ENCODE peak calls at places on chromosome 6, in eight cellular contexts. U is kidney tubule cell, G is globus pallidus, M is dorsolateral prefrontal cortex, V is nucleus accumbens, K is GM12865, I is BJ, A is adipocyte. X is an unnamed sample.

GRCh38 chr6:142846459-142846831 is 98.5 kb downstream of the HIVEP2 start:
- DNase-seq in U (peak), G (no peak), M (no peak), V (no peak), K (peak), I (no peak), A (peak), X (no peak)

GRCh38 chr6:169858293-169858934 is 107.0 kb downstream of the ERMARD start:
- DNase-seq in U (no peak), G (no peak), M (no peak), V (no peak), K (no peak), I (no peak), A (no peak), X (no peak)

GRCh38 chr6:166977626-166978550 is 21.3 kb upstream of the CEP43 start:
- DNase-seq in U (no peak), G (no peak), M (no peak), V (no peak), K (no peak), I (no peak), A (peak), X (no peak)

GRCh38 chr6:135938588-135939215 is 87.2 kb downstream of the PDE7B start:
- DNase-seq in U (peak), G (peak), M (no peak), V (no peak), K (peak), I (no peak), A (peak), X (no peak)

GRCh38 chr6:133555726-133556125 is 314.6 kb downstream of the EYA4 start:
- DNase-seq in U (no peak), G (no peak), M (no peak), V (no peak), K (no peak), I (no peak), A (no peak), X (no peak)

GRCh38 chr6:111625511-111626331 is 20.0 kb upstream of the TRAF3IP2 start:
- DNase-seq in U (no peak), G (peak), M (peak), V (peak), K (no peak), I (no peak), A (peak), X (no peak)

GRCh38 chr6:33672808-33673207 is 38.7 kb downstream of the UQCC2 start:
- DNase-seq in U (peak), G (no peak), M (no peak), V (no peak), K (peak), I (peak), A (peak), X (peak)

GRCh38 chr6:72533601-72534000 is 88.3 kb upstream of the KCNQ5 start:
- DNase-seq in U (no peak), G (no peak), M (no peak), V (no peak), K (no peak), I (no peak), A (peak), X (no peak)

GRCh38 chr6:31718294-31718693 is 3.1 kb downstream of the LY6G6D start:
- DNase-seq in U (no peak), G (no peak), M (no peak), V (no peak), K (no peak), I (no peak), A (no peak), X (no peak)

GRCh38 chr6:129679250-129679649 is 30.7 kb downstream of the ARHGAP18 start:
- DNase-seq in U (no peak), G (no peak), M (no peak), V (no peak), K (no peak), I (peak), A (peak), X (no peak)

GRCh38 chr6:48113130-48113529 is 2.1 kb upstream of the PTCHD4 start:
- DNase-seq in U (no peak), G (no peak), M (no peak), V (no peak), K (no peak), I (no peak), A (no peak), X (no peak)

GRCh38 chr6:167789358-167789757 is 37.4 kb upstream of the AFDN start:
- DNase-seq in U (no peak), G (no peak), M (no peak), V (no peak), K (no peak), I (no peak), A (no peak), X (no peak)

GRCh38 chr6:786946-787763 is 94.2 kb upstream of the EXOC2 start:
- DNase-seq in U (peak), G (no peak), M (no peak), V (no peak), K (peak), I (no peak), A (peak), X (peak)

GRCh38 chr6:157756708-157757429 is 66.2 kb upstream of the SNX9 start:
- DNase-seq in U (peak), G (peak), M (peak), V (peak), K (peak), I (peak), A (peak), X (peak)

GRCh38 chr6:124298682-124299081 is 495.0 kb downstream of the NKAIN2 start:
- DNase-seq in U (no peak), G (no peak), M (no peak), V (no peak), K (no peak), I (no peak), A (no peak), X (no peak)

GRCh38 chr6:135901776-135902524 is 50.4 kb downstream of the PDE7B start:
- DNase-seq in U (no peak), G (no peak), M (peak), V (peak), K (no peak), I (peak), A (peak), X (no peak)

GRCh38 chr6:156980515-156980914 is 203.3 kb downstream of the ARID1B start:
- DNase-seq in U (peak), G (no peak), M (no peak), V (no peak), K (no peak), I (no peak), A (peak), X (peak)

GRCh38 chr6:130365166-130366010 is 429 bp upstream of the TMEM200A start:
- DNase-seq in U (peak), G (no peak), M (no peak), V (no peak), K (peak), I (no peak), A (peak), X (peak)

GRCh38 chr6:122220254-122220653 is 179.2 kb upstream of the HSF2 start:
- DNase-seq in U (no peak), G (no peak), M (no peak), V (no peak), K (no peak), I (no peak), A (no peak), X (no peak)

GRCh38 chr6:73328790-73329189 is 25.3 kb downstream of the DPPA5 start:
- DNase-seq in U (no peak), G (no peak), M (no peak), V (no peak), K (no peak), I (no peak), A (no peak), X (no peak)

GRCh38 chr6:25579902-25580495 is 72.0 kb upstream of the SCGN start:
- DNase-seq in U (no peak), G (no peak), M (no peak), V (no peak), K (peak), I (no peak), A (no peak), X (no peak)

GRCh38 chr6:35691027-35691824 is 2.5 kb upstream of the FKBP5 start:
- DNase-seq in U (no peak), G (peak), M (peak), V (peak), K (no peak), I (no peak), A (peak), X (no peak)

GRCh38 chr6:119444642-119445557 is 95.3 kb upstream of the MAN1A1 start:
- DNase-seq in U (peak), G (no peak), M (no peak), V (no peak), K (peak), I (no peak), A (no peak), X (no peak)

GRCh38 chr6:157298325-157298724 is 25.0 kb downstream of the TMEM242 start:
- DNase-seq in U (no peak), G (no peak), M (no peak), V (no peak), K (no peak), I (no peak), A (no peak), X (no peak)